ENCODE peak calls at places on chromosomes 7 and 10, in four cellular contexts. X is K562, L is upper lobe of right lung, G is HCT116. D is an unnamed sample.

GRCh38 chr7:43569424-43569823 is 13.5 kb upstream of the STK17A start:
- DNase-seq in L (no peak), G (no peak), X (no peak), D (no peak)

GRCh38 chr7:117072620-117073118 is 119.4 kb downstream of the ST7 start:
- DNase-seq in L (peak), G (no peak), X (no peak), D (peak)

GRCh38 chr10:44980309-44981171 is 1.9 kb upstream of the DEPP1 start:
- DNase-seq in X (no peak), G (no peak), L (no peak), D (no peak)

GRCh38 chr7:106110885-106111670 is 1.0 kb downstream of the SYPL1 start:
- DNase-seq in X (no peak), G (no peak), L (no peak), D (no peak)

GRCh38 chr7:108280136-108280535 is 150.0 kb upstream of the LAMB4 start:
- DNase-seq in X (no peak), L (no peak), G (no peak), D (no peak)

GRCh38 chr7:104410742-104411141 is 82.3 kb downstream of the LHFPL3 start:
- DNase-seq in L (no peak), G (no peak), X (no peak), D (no peak)

GRCh38 chr10:71333154-71333887 is 14.3 kb downstream of the SLC29A3 start:
- DNase-seq in X (no peak), L (peak), G (no peak), D (no peak)

GRCh38 chr10:133388973-133389818 is 4.8 kb upstream of the MTG1 start:
- DNase-seq in G (no peak), X (peak), L (peak), D (no peak)

GRCh38 chr7:121085922-121086321 is 97.4 kb downstream of the CPED1 start:
- DNase-seq in X (no peak), G (no peak), L (no peak), D (no peak)

GRCh38 chr7:76089865-76090495 is 42.1 kb downstream of the MDH2 start:
- DNase-seq in X (no peak), L (no peak), G (no peak), D (no peak)

GRCh38 chr7:78786055-78786454 is 667.4 kb downstream of the MAGI2 start:
- DNase-seq in X (no peak), G (no peak), L (no peak), D (no peak)

GRCh38 chr10:122468923-122469781 is 7.8 kb downstream of the HTRA1 start:
- DNase-seq in L (no peak), G (peak), X (no peak), D (no peak)

GRCh38 chr10:68665841-68666240 is 55.2 kb upstream of the CCAR1 start:
- DNase-seq in L (no peak), X (no peak), G (no peak), D (no peak)

GRCh38 chr7:23696916-23697441 is 13.0 kb upstream of the STK31 start:
- DNase-seq in L (peak), G (peak), X (peak), D (peak)
- TF ChIP-seq CTCF in L (peak), G (peak), X (peak), D (no peak)

DNA sequence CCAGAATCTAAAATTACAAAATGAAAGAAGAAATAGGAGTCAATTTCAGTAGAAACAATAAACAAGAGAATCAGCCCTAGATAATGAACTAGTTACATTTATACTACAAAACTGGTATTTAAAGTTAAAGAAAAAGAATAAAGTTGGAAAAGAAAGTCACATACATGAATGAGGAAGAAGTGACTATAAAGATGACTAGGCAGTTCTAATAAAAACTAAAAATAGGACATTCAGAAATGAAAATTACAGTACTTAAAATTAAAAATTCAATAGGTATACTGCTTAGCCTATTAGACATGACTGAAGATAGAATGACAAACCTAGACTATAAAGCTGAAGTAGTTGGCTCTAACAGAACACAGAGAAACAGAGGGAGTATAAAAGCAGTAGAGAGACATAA is 108.8 kb downstream of the AHR start:
- DNase-seq in G (no peak), X (no peak), L (no peak), D (no peak)
- H3K27ac ChIP-seq in G (no peak), X (no peak), L (no peak), D (no peak)

GRCh38 chr7:16564023-16564380 is 37.4 kb downstream of the LRRC72 start:
- DNase-seq in L (no peak), G (no peak), X (no peak), D (no peak)

GRCh38 chr7:16564909-16565426 is 38.3 kb downstream of the LRRC72 start:
- DNase-seq in X (peak), G (peak), L (no peak), D (no peak)

GRCh38 chr7:16562456-16563220 is 36.0 kb downstream of the LRRC72 start:
- DNase-seq in X (no peak), G (no peak), L (no peak), D (no peak)

GRCh38 chr7:16561943-16562342 is 35.3 kb downstream of the LRRC72 start:
- DNase-seq in X (no peak), G (no peak), L (no peak), D (no peak)

DNA sequence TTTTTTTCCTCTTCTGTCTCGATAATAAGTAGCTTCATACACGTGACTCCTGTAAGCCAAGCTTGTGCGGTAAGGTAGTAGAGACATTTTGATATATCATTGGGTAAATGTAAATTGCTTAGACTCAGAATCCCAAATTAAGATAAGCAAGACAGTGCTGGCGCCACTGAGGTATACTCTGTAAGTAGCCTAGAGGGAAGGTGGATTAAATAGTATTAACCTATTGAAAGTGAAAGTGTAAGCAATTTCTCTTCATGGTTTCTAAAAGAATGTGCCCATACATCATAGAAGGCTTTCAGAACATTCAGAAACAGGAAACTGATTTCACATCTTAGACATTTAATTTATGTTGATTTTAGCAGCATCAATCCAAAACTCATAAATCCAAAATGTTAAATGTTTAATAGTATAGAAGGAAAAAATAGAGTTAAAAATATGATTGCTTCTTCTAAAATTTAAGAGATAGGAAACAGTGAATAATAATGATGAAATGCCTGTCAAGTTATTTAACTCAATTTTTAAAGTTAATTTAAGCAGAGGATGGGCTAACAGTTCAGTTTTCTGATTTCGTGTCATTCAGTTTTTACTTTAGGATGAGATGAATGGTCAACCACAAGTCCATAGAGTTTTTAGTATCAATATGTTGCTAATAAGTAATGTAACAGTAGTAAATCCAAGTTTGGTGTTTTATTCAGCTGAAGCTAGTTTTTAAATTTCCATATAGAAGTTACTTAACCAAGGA is 36.8 kb downstream of the LRRC72 start:
- DNase-seq in X (no peak), G (no peak), L (no peak), D (no peak)
- H3K4me3 ChIP-seq in X (no peak), G (no peak), L (peak), D (no peak)

GRCh38 chr10:29386347-29386999 is 97.6 kb downstream of the LYZL1 start:
- DNase-seq in L (no peak), G (no peak), X (peak), D (no peak)
- TF ChIP-seq CTCF in L (peak), G (peak), X (peak), D (peak)

GRCh38 chr7:6198687-6199595 is 73.5 kb downstream of the CYTH3 start:
- DNase-seq in X (no peak), G (no peak), L (no peak), D (no peak)

GRCh38 chr7:6200971-6201370 is 71.5 kb downstream of the CYTH3 start:
- DNase-seq in L (no peak), X (no peak), G (no peak), D (no peak)

GRCh38 chr7:6205921-6206660 is 66.3 kb downstream of the CYTH3 start:
- DNase-seq in G (no peak), L (no peak), X (no peak), D (no peak)

GRCh38 chr7:6202117-6202516 is 70.3 kb downstream of the CYTH3 start:
- DNase-seq in L (no peak), X (no peak), G (no peak), D (no peak)

DNA sequence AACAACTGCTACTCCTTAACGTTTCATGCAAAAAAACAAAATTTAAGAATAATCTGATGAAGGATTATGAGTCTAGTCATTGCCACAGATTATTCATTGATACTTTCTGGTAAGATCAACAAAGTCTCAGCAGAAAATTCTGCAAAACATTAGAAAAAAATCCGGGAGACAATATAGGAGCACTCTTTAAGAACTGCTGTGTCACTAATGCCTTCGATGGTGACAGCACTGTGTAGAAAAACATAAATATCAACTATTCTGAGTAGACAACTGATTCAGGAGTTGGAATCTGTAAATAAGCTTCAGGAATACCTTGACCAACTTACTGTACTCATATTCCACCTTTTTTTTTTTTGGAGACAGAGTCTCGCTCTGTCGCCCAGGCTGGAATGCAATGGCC is 69.0 kb downstream of the CYTH3 start:
- DNase-seq in L (no peak), G (no peak), X (no peak), D (no peak)
- H3K27ac ChIP-seq in L (no peak), G (no peak), X (no peak), D (no peak)

GRCh38 chr7:77699056-77699455 is 2.8 kb downstream of the RSBN1L start:
- DNase-seq in X (no peak), G (no peak), L (no peak), D (no peak)
- H3K4me3 ChIP-seq in X (peak), G (no peak), L (peak), D (peak)

GRCh38 chr10:113733635-113734034 is 17.8 kb upstream of the PLEKHS1 start:
- DNase-seq in G (no peak), L (no peak), X (no peak), D (no peak)

GRCh38 chr10:113732966-113733365 is 18.5 kb upstream of the PLEKHS1 start:
- DNase-seq in G (no peak), X (no peak), L (no peak), D (no peak)

GRCh38 chr10:113739031-113739430 is 12.5 kb upstream of the PLEKHS1 start:
- DNase-seq in G (no peak), L (no peak), X (no peak), D (no peak)

GRCh38 chr10:113736576-113736975 is 14.9 kb upstream of the PLEKHS1 start:
- DNase-seq in X (no peak), G (no peak), L (no peak), D (no peak)

DNA sequence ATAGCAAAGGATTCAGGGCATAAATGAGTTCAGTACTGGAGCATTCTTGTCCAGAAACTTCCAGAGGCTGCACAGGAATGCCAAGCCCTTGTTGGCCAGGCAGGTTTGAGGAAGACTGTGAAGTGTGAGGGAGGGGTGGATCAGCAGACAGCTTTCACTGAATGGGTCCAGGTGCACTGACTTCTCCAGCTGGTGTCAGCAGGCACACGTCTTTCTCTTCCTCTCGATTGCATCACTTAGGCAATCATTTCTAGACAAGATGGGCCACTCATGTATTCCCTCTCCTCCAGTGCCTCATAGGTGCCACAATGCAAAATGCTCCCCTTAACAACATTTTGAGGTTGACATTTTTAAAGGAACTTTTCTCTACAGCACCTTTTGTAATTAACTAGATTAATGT is 15.6 kb upstream of the PLEKHS1 start:
- DNase-seq in X (no peak), G (no peak), L (no peak), D (no peak)
- TF ChIP-seq CTCF in X (no peak), G (no peak), L (no peak), D (no peak)

GRCh38 chr7:92810242-92810611 is 26.1 kb downstream of the CDK6 start:
- DNase-seq in G (no peak), L (no peak), X (peak), D (no peak)
- H3K27ac ChIP-seq in G (peak), L (no peak), X (peak), D (no peak)

GRCh38 chr10:121392657-121393056 is 205.6 kb downstream of the FGFR2 start:
- DNase-seq in X (no peak), G (no peak), L (no peak), D (no peak)
- H3K4me3 ChIP-seq in X (no peak), G (no peak), L (peak), D (no peak)

DNA sequence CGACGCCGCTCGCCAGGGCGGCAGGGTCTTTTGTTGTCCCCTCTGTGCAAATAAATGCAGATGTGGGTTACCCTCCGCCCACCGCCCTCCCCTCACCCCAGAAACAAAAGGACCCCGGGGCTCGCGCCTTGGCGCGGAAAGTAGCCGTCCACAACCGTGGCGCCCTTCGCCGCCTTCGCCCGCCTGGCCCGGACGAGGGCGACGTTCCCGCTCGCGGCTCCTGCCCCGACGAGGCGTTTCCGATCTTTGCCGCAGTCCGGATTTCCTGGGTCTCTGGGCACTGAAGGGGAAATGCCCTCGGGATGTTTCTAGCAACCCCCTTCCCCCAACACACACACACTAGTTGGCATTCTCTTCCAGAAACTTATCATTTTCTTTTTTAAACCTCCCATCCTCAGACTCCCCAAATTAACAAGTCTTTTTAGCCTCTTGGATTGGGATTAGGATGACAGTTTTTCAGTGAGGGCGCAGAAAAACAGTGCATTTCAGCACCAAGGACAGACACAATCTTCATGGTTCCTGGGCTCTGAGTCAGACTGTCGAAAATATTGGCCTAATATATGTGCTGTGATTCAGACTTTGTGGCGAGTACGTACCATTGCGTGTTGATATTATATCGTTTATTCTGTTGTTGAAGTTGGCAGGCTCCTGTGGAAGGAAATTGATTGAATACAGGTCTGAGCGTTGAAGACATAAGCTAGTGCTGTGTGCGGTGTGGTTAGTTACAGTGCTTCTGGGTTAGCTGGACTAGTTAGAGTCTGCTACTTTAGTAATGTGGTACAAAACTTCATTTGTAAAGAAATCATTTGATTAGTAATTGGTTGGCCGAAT is 803 bp downstream of the PHYHIPL start:
- DNase-seq in X (no peak), G (no peak), L (no peak), D (peak)
- TF ChIP-seq CTCF in X (no peak), G (no peak), L (no peak), D (no peak)

D was measured in ascending aorta.